ENCODE peak calls at places on chromosomes 2 and 18, in eight cellular contexts. One of them, this sample, is unnamed.
A peak's percentile ranks its signal among the peaks of the same experiment; 100 is the strongest.

GRCh38 chr2:152335851-152336102 is 803 bp downstream of the FMNL2 start:
- DNase-seq in mucosa of descending colon: no peak
- DNase-seq in hepatocyte: no peak
- DNase-seq in OCI-LY7: no peak
- DNase-seq in brain microvascular endothelial cell: no peak
- DNase-seq in IMR-90: no peak
- DNase-seq in HL-60: no peak
- DNase-seq in lung: no peak
- DNase-seq in this sample: no peak

GRCh38 chr2:3130889-3131635 is 246.6 kb downstream of the EIPR1 start:
- DNase-seq in mucosa of descending colon: no peak
- DNase-seq in hepatocyte: no peak
- DNase-seq in OCI-LY7: no peak
- DNase-seq in brain microvascular endothelial cell: no peak
- DNase-seq in IMR-90: no peak
- DNase-seq in HL-60: no peak
- DNase-seq in lung: no peak
- DNase-seq in this sample: no peak

GRCh38 chr2:189613077-189613636 is 32.6 kb upstream of the SLC40A1 start:
- DNase-seq in mucosa of descending colon: no peak
- DNase-seq in hepatocyte: peak; percentile 75
- DNase-seq in OCI-LY7: no peak
- DNase-seq in brain microvascular endothelial cell: peak; percentile 98
- DNase-seq in IMR-90: peak; percentile 98
- DNase-seq in HL-60: no peak
- DNase-seq in lung: peak; percentile 39
- DNase-seq in this sample: peak; percentile 54

GRCh38 chr2:239594772-239595608 is 194.2 kb upstream of the HDAC4 start:
- DNase-seq in mucosa of descending colon: peak; percentile 27
- DNase-seq in hepatocyte: no peak
- DNase-seq in OCI-LY7: no peak
- DNase-seq in brain microvascular endothelial cell: no peak
- DNase-seq in IMR-90: no peak
- DNase-seq in HL-60: no peak
- DNase-seq in lung: no peak
- DNase-seq in this sample: no peak

GRCh38 chr18:9348766-9349165 is 14.2 kb downstream of the TWSG1 start:
- DNase-seq in mucosa of descending colon: no peak
- DNase-seq in hepatocyte: no peak
- DNase-seq in OCI-LY7: no peak
- DNase-seq in brain microvascular endothelial cell: no peak
- DNase-seq in IMR-90: peak; percentile 72
- DNase-seq in HL-60: no peak
- DNase-seq in lung: no peak
- DNase-seq in this sample: no peak

GRCh38 chr2:163748420-163748819 is 12.6 kb upstream of the FIGN start:
- DNase-seq in mucosa of descending colon: no peak
- DNase-seq in hepatocyte: no peak
- DNase-seq in OCI-LY7: no peak
- DNase-seq in brain microvascular endothelial cell: no peak
- DNase-seq in IMR-90: no peak
- DNase-seq in HL-60: no peak
- DNase-seq in lung: no peak
- DNase-seq in this sample: no peak

GRCh38 chr2:113806217-113806913 is 49.9 kb upstream of the SLC35F5 start:
- DNase-seq in mucosa of descending colon: peak; percentile 71
- DNase-seq in hepatocyte: peak; percentile 65
- DNase-seq in OCI-LY7: no peak
- DNase-seq in brain microvascular endothelial cell: no peak
- DNase-seq in IMR-90: no peak
- DNase-seq in HL-60: no peak
- DNase-seq in lung: no peak
- DNase-seq in this sample: no peak

GRCh38 chr2:185880396-185880795 is 141.8 kb downstream of the FSIP2 start:
- DNase-seq in mucosa of descending colon: no peak
- DNase-seq in hepatocyte: no peak
- DNase-seq in OCI-LY7: no peak
- DNase-seq in brain microvascular endothelial cell: no peak
- DNase-seq in IMR-90: no peak
- DNase-seq in HL-60: no peak
- DNase-seq in lung: no peak
- DNase-seq in this sample: no peak

GRCh38 chr18:1585881-1586488 is 681.3 kb downstream of the ADCYAP1 start:
- DNase-seq in mucosa of descending colon: no peak
- DNase-seq in hepatocyte: peak; percentile 28
- DNase-seq in OCI-LY7: peak; percentile 38
- DNase-seq in brain microvascular endothelial cell: peak; percentile 3
- DNase-seq in IMR-90: peak; percentile 3
- DNase-seq in HL-60: peak; percentile 25
- DNase-seq in lung: no peak
- DNase-seq in this sample: no peak

GRCh38 chr2:188978291-188979081 is 4.3 kb downstream of the COL3A1 start:
- DNase-seq in mucosa of descending colon: no peak
- DNase-seq in hepatocyte: peak; percentile 70
- DNase-seq in OCI-LY7: no peak
- DNase-seq in brain microvascular endothelial cell: peak; percentile 70
- DNase-seq in IMR-90: peak; percentile 69
- DNase-seq in HL-60: no peak
- DNase-seq in lung: no peak
- DNase-seq in this sample: no peak

GRCh38 chr2:150924862-150925261 is 336.8 kb downstream of the RBM43 start:
- DNase-seq in mucosa of descending colon: no peak
- DNase-seq in hepatocyte: no peak
- DNase-seq in OCI-LY7: no peak
- DNase-seq in brain microvascular endothelial cell: no peak
- DNase-seq in IMR-90: peak; percentile 10
- DNase-seq in HL-60: no peak
- DNase-seq in lung: no peak
- DNase-seq in this sample: no peak

GRCh38 chr2:28713582-28714292 is 37.9 kb upstream of the PPP1CB start:
- DNase-seq in mucosa of descending colon: no peak
- DNase-seq in hepatocyte: no peak
- DNase-seq in OCI-LY7: no peak
- DNase-seq in brain microvascular endothelial cell: peak; percentile 19
- DNase-seq in IMR-90: peak; percentile 72
- DNase-seq in HL-60: peak; percentile 44
- DNase-seq in lung: no peak
- DNase-seq in this sample: no peak

GRCh38 chr2:47559079-47559684 is 156.2 kb downstream of the MSH2 start:
- DNase-seq in mucosa of descending colon: no peak
- DNase-seq in hepatocyte: peak; percentile 56
- DNase-seq in OCI-LY7: no peak
- DNase-seq in brain microvascular endothelial cell: peak; percentile 12
- DNase-seq in IMR-90: peak; percentile 41
- DNase-seq in HL-60: no peak
- DNase-seq in lung: no peak
- DNase-seq in this sample: no peak

GRCh38 chr2:170314744-170315447 is 136.9 kb downstream of the MYO3B start:
- DNase-seq in mucosa of descending colon: no peak
- DNase-seq in hepatocyte: no peak
- DNase-seq in OCI-LY7: no peak
- DNase-seq in brain microvascular endothelial cell: no peak
- DNase-seq in IMR-90: no peak
- DNase-seq in HL-60: no peak
- DNase-seq in lung: no peak
- DNase-seq in this sample: no peak

GRCh38 chr2:187274146-187274545 is 173.9 kb downstream of the CALCRL start:
- DNase-seq in mucosa of descending colon: no peak
- DNase-seq in hepatocyte: no peak
- DNase-seq in OCI-LY7: no peak
- DNase-seq in brain microvascular endothelial cell: no peak
- DNase-seq in IMR-90: no peak
- DNase-seq in HL-60: no peak
- DNase-seq in lung: no peak
- DNase-seq in this sample: no peak

GRCh38 chr2:119728421-119728820 is 31.3 kb upstream of the PTPN4 start:
- DNase-seq in mucosa of descending colon: no peak
- DNase-seq in hepatocyte: no peak
- DNase-seq in OCI-LY7: no peak
- DNase-seq in brain microvascular endothelial cell: no peak
- DNase-seq in IMR-90: no peak
- DNase-seq in HL-60: no peak
- DNase-seq in lung: no peak
- DNase-seq in this sample: no peak

GRCh38 chr2:56860991-56861390 is 677.2 kb downstream of the CCDC85A start:
- DNase-seq in mucosa of descending colon: no peak
- DNase-seq in hepatocyte: no peak
- DNase-seq in OCI-LY7: no peak
- DNase-seq in brain microvascular endothelial cell: no peak
- DNase-seq in IMR-90: no peak
- DNase-seq in HL-60: no peak
- DNase-seq in lung: no peak
- DNase-seq in this sample: no peak

GRCh38 chr2:143903172-143903856 is 616.6 kb downstream of the ZEB2 start:
- DNase-seq in mucosa of descending colon: no peak
- DNase-seq in hepatocyte: no peak
- DNase-seq in OCI-LY7: no peak
- DNase-seq in brain microvascular endothelial cell: no peak
- DNase-seq in IMR-90: peak; percentile 5
- DNase-seq in HL-60: no peak
- DNase-seq in lung: no peak
- DNase-seq in this sample: no peak

GRCh38 chr2:64063924-64064331 is 44.7 kb upstream of the VPS54 start:
- DNase-seq in mucosa of descending colon: no peak
- DNase-seq in hepatocyte: peak; percentile 57
- DNase-seq in OCI-LY7: peak; percentile 66
- DNase-seq in brain microvascular endothelial cell: peak; percentile 76
- DNase-seq in IMR-90: peak; percentile 82
- DNase-seq in HL-60: no peak
- DNase-seq in lung: no peak
- DNase-seq in this sample: no peak

GRCh38 chr2:229974271-229974670 is 52.0 kb downstream of the FBXO36 start:
- DNase-seq in mucosa of descending colon: no peak
- DNase-seq in hepatocyte: no peak
- DNase-seq in OCI-LY7: no peak
- DNase-seq in brain microvascular endothelial cell: peak; percentile 63
- DNase-seq in IMR-90: peak; percentile 78
- DNase-seq in HL-60: no peak
- DNase-seq in lung: no peak
- DNase-seq in this sample: peak; percentile 83

GRCh38 chr2:162333968-162334367 is 10.0 kb upstream of the GCA start:
- DNase-seq in mucosa of descending colon: no peak
- DNase-seq in hepatocyte: peak; percentile 58
- DNase-seq in OCI-LY7: peak; percentile 38
- DNase-seq in brain microvascular endothelial cell: peak; percentile 11
- DNase-seq in IMR-90: peak; percentile 33
- DNase-seq in HL-60: peak; percentile 26
- DNase-seq in lung: no peak
- DNase-seq in this sample: no peak

GRCh38 chr2:241218131-241219029 is 29.9 kb downstream of the ANO7 start:
- DNase-seq in mucosa of descending colon: peak; percentile 76
- DNase-seq in hepatocyte: peak; percentile 74
- DNase-seq in OCI-LY7: peak; percentile 51
- DNase-seq in brain microvascular endothelial cell: no peak
- DNase-seq in IMR-90: peak; percentile 31
- DNase-seq in HL-60: no peak
- DNase-seq in lung: no peak
- DNase-seq in this sample: no peak
- TF ChIP-seq CTCF in mucosa of descending colon: no peak
- TF ChIP-seq CTCF in hepatocyte: peak; percentile 30
- TF ChIP-seq CTCF in OCI-LY7: peak; percentile 77
- TF ChIP-seq CTCF in brain microvascular endothelial cell: peak; percentile 32
- TF ChIP-seq CTCF in IMR-90: peak; percentile 21
- TF ChIP-seq CTCF in HL-60: no peak
- TF ChIP-seq CTCF in lung: no peak
- TF ChIP-seq CTCF in this sample: peak; percentile 43

GRCh38 chr2:207257291-207258190 is 91.8 kb upstream of the KLF7 start:
- DNase-seq in mucosa of descending colon: no peak
- DNase-seq in hepatocyte: no peak
- DNase-seq in OCI-LY7: no peak
- DNase-seq in brain microvascular endothelial cell: no peak
- DNase-seq in IMR-90: peak; percentile 52
- DNase-seq in HL-60: no peak
- DNase-seq in lung: no peak
- DNase-seq in this sample: no peak
- H3K4me3 ChIP-seq in mucosa of descending colon: no peak overlapping the region
- H3K4me3 ChIP-seq in hepatocyte: no peak overlapping the region
- H3K4me3 ChIP-seq in OCI-LY7: no peak overlapping the region
- H3K4me3 ChIP-seq in brain microvascular endothelial cell: no peak overlapping the region
- H3K4me3 ChIP-seq in IMR-90: no peak overlapping the region
- H3K4me3 ChIP-seq in HL-60: no peak overlapping the region
- H3K4me3 ChIP-seq in lung: no peak overlapping the region
- H3K4me3 ChIP-seq in this sample: no peak overlapping the region

DNA sequence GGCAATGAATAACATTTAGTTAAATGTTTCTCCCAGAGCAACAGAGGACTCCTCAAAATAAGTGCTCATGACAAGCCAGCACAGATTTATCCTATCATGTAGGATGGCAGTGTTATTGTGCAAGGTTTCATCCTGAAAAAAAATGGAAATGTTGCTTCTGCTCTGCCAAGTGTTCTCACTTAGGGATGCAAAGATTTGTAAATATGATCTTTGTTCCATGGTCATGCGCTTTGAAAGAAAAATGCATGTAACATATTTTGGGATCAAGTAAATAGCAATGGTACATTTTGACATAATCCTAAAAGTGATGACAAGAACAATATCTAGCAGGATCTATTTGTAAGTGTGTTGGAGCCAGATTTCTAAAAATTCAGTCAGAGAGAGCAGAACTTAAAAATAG is 229.5 kb upstream of the CCDC150 start:
- DNase-seq in mucosa of descending colon: no peak
- DNase-seq in hepatocyte: no peak
- DNase-seq in OCI-LY7: no peak
- DNase-seq in brain microvascular endothelial cell: no peak
- DNase-seq in IMR-90: no peak
- DNase-seq in HL-60: no peak
- DNase-seq in lung: no peak
- DNase-seq in this sample: no peak
- TF ChIP-seq CTCF in mucosa of descending colon: no peak
- TF ChIP-seq CTCF in hepatocyte: no peak
- TF ChIP-seq CTCF in OCI-LY7: no peak
- TF ChIP-seq CTCF in brain microvascular endothelial cell: no peak
- TF ChIP-seq CTCF in IMR-90: no peak
- TF ChIP-seq CTCF in HL-60: no peak
- TF ChIP-seq CTCF in lung: no peak
- TF ChIP-seq CTCF in this sample: no peak

GRCh38 chr2:176096243-176096985 is 3.2 kb upstream of the HOXD12 start:
- DNase-seq in mucosa of descending colon: no peak
- DNase-seq in hepatocyte: no peak
- DNase-seq in OCI-LY7: peak; percentile 5
- DNase-seq in brain microvascular endothelial cell: no peak
- DNase-seq in IMR-90: no peak
- DNase-seq in HL-60: no peak
- DNase-seq in lung: no peak
- DNase-seq in this sample: no peak

GRCh38 chr2:176098366-176099158 is 1.0 kb upstream of the HOXD12 start:
- DNase-seq in mucosa of descending colon: no peak
- DNase-seq in hepatocyte: no peak
- DNase-seq in OCI-LY7: no peak
- DNase-seq in brain microvascular endothelial cell: no peak
- DNase-seq in IMR-90: no peak
- DNase-seq in HL-60: no peak
- DNase-seq in lung: no peak
- DNase-seq in this sample: no peak

GRCh38 chr2:176097820-176098365 is 1.7 kb upstream of the HOXD12 start:
- DNase-seq in mucosa of descending colon: no peak
- DNase-seq in hepatocyte: no peak
- DNase-seq in OCI-LY7: no peak
- DNase-seq in brain microvascular endothelial cell: no peak
- DNase-seq in IMR-90: no peak
- DNase-seq in HL-60: no peak
- DNase-seq in lung: no peak
- DNase-seq in this sample: no peak

GRCh38 chr2:176095421-176095820 is 2.9 kb downstream of the HOXD13 start:
- DNase-seq in mucosa of descending colon: no peak
- DNase-seq in hepatocyte: no peak
- DNase-seq in OCI-LY7: no peak
- DNase-seq in brain microvascular endothelial cell: no peak
- DNase-seq in IMR-90: no peak
- DNase-seq in HL-60: no peak
- DNase-seq in lung: no peak
- DNase-seq in this sample: no peak

GRCh38 chr2:176096986-176097819 is 2.4 kb upstream of the HOXD12 start:
- DNase-seq in mucosa of descending colon: peak; percentile 71
- DNase-seq in hepatocyte: peak; percentile 89
- DNase-seq in OCI-LY7: peak; percentile 77
- DNase-seq in brain microvascular endothelial cell: peak; percentile 45
- DNase-seq in IMR-90: peak; percentile 48
- DNase-seq in HL-60: peak; percentile 72
- DNase-seq in lung: peak; percentile 63
- DNase-seq in this sample: no peak
- H3K4me3 ChIP-seq in mucosa of descending colon: no peak overlapping the region
- H3K4me3 ChIP-seq in hepatocyte: peak overlapping the region; percentile 57
- H3K4me3 ChIP-seq in OCI-LY7: peak overlapping the region; percentile 63
- H3K4me3 ChIP-seq in brain microvascular endothelial cell: no peak overlapping the region
- H3K4me3 ChIP-seq in IMR-90: peak overlapping the region; percentile 35
- H3K4me3 ChIP-seq in HL-60: peak overlapping the region; percentile 50
- H3K4me3 ChIP-seq in lung: no peak overlapping the region
- H3K4me3 ChIP-seq in this sample: peak overlapping the region; percentile 45

This sample was measured in AG04449.